ENCODE peak calls at places on chromosomes 1 and 21, in nine cellular contexts. One of them, this sample, is unnamed.

GRCh38 chr1:56797079-56797685 is 22.0 kb downstream of the FYB2 start:
- DNase-seq in esophagus squamous epithelium: no peak
- DNase-seq in astrocyte of the spinal cord: no peak
- DNase-seq in AG09309: no peak
- DNase-seq in stomach: no peak
- DNase-seq in brain microvascular endothelial cell: no peak
- DNase-seq in endodermal cell: no peak
- DNase-seq in psoas muscle: no peak
- DNase-seq in ovary: no peak
- DNase-seq in this sample: no peak

GRCh38 chr1:58718435-58718834 is 18.6 kb upstream of the MYSM1 start:
- DNase-seq in astrocyte of the spinal cord: no peak
- DNase-seq in brain microvascular endothelial cell: no peak
- DNase-seq in esophagus squamous epithelium: no peak
- DNase-seq in psoas muscle: no peak
- DNase-seq in AG09309: no peak
- DNase-seq in endodermal cell: no peak
- DNase-seq in ovary: no peak
- DNase-seq in stomach: no peak
- DNase-seq in this sample: no peak

GRCh38 chr1:61224609-61225008 is 142.2 kb downstream of the NFIA start:
- DNase-seq in endodermal cell: no peak
- DNase-seq in astrocyte of the spinal cord: no peak
- DNase-seq in ovary: no peak
- DNase-seq in brain microvascular endothelial cell: no peak
- DNase-seq in psoas muscle: no peak
- DNase-seq in esophagus squamous epithelium: no peak
- DNase-seq in stomach: no peak
- DNase-seq in AG09309: no peak
- DNase-seq in this sample: peak; percentile 52

GRCh38 chr1:207241164-207241934 is 80.1 kb upstream of the CD55 start:
- DNase-seq in esophagus squamous epithelium: no peak
- DNase-seq in ovary: no peak
- DNase-seq in psoas muscle: no peak
- DNase-seq in endodermal cell: peak; percentile 53
- DNase-seq in stomach: no peak
- DNase-seq in brain microvascular endothelial cell: no peak
- DNase-seq in AG09309: no peak
- DNase-seq in astrocyte of the spinal cord: no peak
- DNase-seq in this sample: peak; percentile 79

GRCh38 chr1:39845569-39846566 is 37.4 kb downstream of the TRIT1 start:
- DNase-seq in astrocyte of the spinal cord: peak; percentile 84
- DNase-seq in esophagus squamous epithelium: peak; percentile 58
- DNase-seq in psoas muscle: peak; percentile 73
- DNase-seq in brain microvascular endothelial cell: peak; percentile 87
- DNase-seq in AG09309: peak; percentile 43
- DNase-seq in ovary: peak; percentile 83
- DNase-seq in stomach: peak; percentile 90
- DNase-seq in endodermal cell: no peak
- DNase-seq in this sample: peak; percentile 94

GRCh38 chr1:183098349-183098748 is 75.1 kb downstream of the LAMC1 start:
- DNase-seq in esophagus squamous epithelium: no peak
- DNase-seq in ovary: no peak
- DNase-seq in stomach: no peak
- DNase-seq in astrocyte of the spinal cord: no peak
- DNase-seq in AG09309: no peak
- DNase-seq in brain microvascular endothelial cell: no peak
- DNase-seq in psoas muscle: no peak
- DNase-seq in endodermal cell: no peak
- DNase-seq in this sample: no peak

GRCh38 chr1:41588334-41588875 is 103.9 kb upstream of the EDN2 start:
- DNase-seq in ovary: no peak
- DNase-seq in AG09309: no peak
- DNase-seq in endodermal cell: peak; percentile 20
- DNase-seq in astrocyte of the spinal cord: no peak
- DNase-seq in esophagus squamous epithelium: no peak
- DNase-seq in brain microvascular endothelial cell: no peak
- DNase-seq in psoas muscle: no peak
- DNase-seq in stomach: peak; percentile 17
- DNase-seq in this sample: no peak

GRCh38 chr1:114320586-114320985 is 166.9 kb upstream of the SYT6 start:
- DNase-seq in endodermal cell: no peak
- DNase-seq in stomach: no peak
- DNase-seq in ovary: no peak
- DNase-seq in esophagus squamous epithelium: no peak
- DNase-seq in AG09309: peak; percentile 53
- DNase-seq in astrocyte of the spinal cord: peak; percentile 86
- DNase-seq in psoas muscle: no peak
- DNase-seq in brain microvascular endothelial cell: peak; percentile 83
- DNase-seq in this sample: no peak

GRCh38 chr1:2187619-2188018 is 7.0 kb downstream of the FAAP20 start:
- DNase-seq in stomach: no peak
- DNase-seq in brain microvascular endothelial cell: no peak
- DNase-seq in endodermal cell: no peak
- DNase-seq in psoas muscle: no peak
- DNase-seq in astrocyte of the spinal cord: no peak
- DNase-seq in AG09309: no peak
- DNase-seq in ovary: no peak
- DNase-seq in esophagus squamous epithelium: no peak
- DNase-seq in this sample: no peak

GRCh38 chr1:16926491-16927195 is 4.9 kb downstream of the CROCC start:
- DNase-seq in esophagus squamous epithelium: no peak
- DNase-seq in psoas muscle: no peak
- DNase-seq in ovary: no peak
- DNase-seq in AG09309: no peak
- DNase-seq in stomach: no peak
- DNase-seq in endodermal cell: peak; percentile 73
- DNase-seq in brain microvascular endothelial cell: no peak
- DNase-seq in astrocyte of the spinal cord: peak; percentile 69
- DNase-seq in this sample: no peak

GRCh38 chr1:35319988-35320713 is 51.6 kb downstream of the ZMYM4 start:
- DNase-seq in ovary: no peak
- DNase-seq in astrocyte of the spinal cord: peak; percentile 29
- DNase-seq in AG09309: no peak
- DNase-seq in esophagus squamous epithelium: no peak
- DNase-seq in brain microvascular endothelial cell: peak; percentile 9
- DNase-seq in stomach: peak; percentile 86
- DNase-seq in endodermal cell: no peak
- DNase-seq in psoas muscle: no peak
- DNase-seq in this sample: no peak

GRCh38 chr1:8089535-8090228 is 63.6 kb upstream of the ERRFI1 start:
- DNase-seq in esophagus squamous epithelium: no peak
- DNase-seq in astrocyte of the spinal cord: peak; percentile 46
- DNase-seq in psoas muscle: no peak
- DNase-seq in brain microvascular endothelial cell: no peak
- DNase-seq in endodermal cell: no peak
- DNase-seq in AG09309: no peak
- DNase-seq in ovary: no peak
- DNase-seq in stomach: no peak
- DNase-seq in this sample: no peak

GRCh38 chr1:198678301-198678836 is 39.5 kb downstream of the PTPRC start:
- DNase-seq in stomach: no peak
- DNase-seq in endodermal cell: no peak
- DNase-seq in astrocyte of the spinal cord: no peak
- DNase-seq in AG09309: no peak
- DNase-seq in esophagus squamous epithelium: no peak
- DNase-seq in psoas muscle: no peak
- DNase-seq in ovary: no peak
- DNase-seq in brain microvascular endothelial cell: no peak
- DNase-seq in this sample: no peak

GRCh38 chr21:32712641-32713040 is 15.2 kb downstream of the SYNJ1 start:
- DNase-seq in astrocyte of the spinal cord: no peak
- DNase-seq in brain microvascular endothelial cell: no peak
- DNase-seq in esophagus squamous epithelium: no peak
- DNase-seq in psoas muscle: no peak
- DNase-seq in ovary: no peak
- DNase-seq in endodermal cell: no peak
- DNase-seq in stomach: no peak
- DNase-seq in AG09309: no peak
- DNase-seq in this sample: no peak
- H3K4me3 ChIP-seq in astrocyte of the spinal cord: no peak overlapping the region
- H3K4me3 ChIP-seq in brain microvascular endothelial cell: no peak overlapping the region
- H3K4me3 ChIP-seq in esophagus squamous epithelium: no peak overlapping the region
- H3K4me3 ChIP-seq in psoas muscle: no peak overlapping the region
- H3K4me3 ChIP-seq in ovary: no peak overlapping the region
- H3K4me3 ChIP-seq in endodermal cell: no peak overlapping the region
- H3K4me3 ChIP-seq in stomach: no peak overlapping the region
- H3K4me3 ChIP-seq in AG09309: no peak overlapping the region
- H3K4me3 ChIP-seq in this sample: no peak overlapping the region

GRCh38 chr21:39444406-39445145 is 1.0 kb downstream of the LCA5L start:
- DNase-seq in endodermal cell: peak; percentile 57
- DNase-seq in astrocyte of the spinal cord: peak; percentile 34
- DNase-seq in esophagus squamous epithelium: no peak
- DNase-seq in ovary: no peak
- DNase-seq in stomach: no peak
- DNase-seq in psoas muscle: no peak
- DNase-seq in AG09309: no peak
- DNase-seq in brain microvascular endothelial cell: peak; percentile 53
- DNase-seq in this sample: peak; percentile 36

GRCh38 chr21:39451332-39452206 is at the start of gene SH3BGR:
- DNase-seq in stomach: no peak
- DNase-seq in psoas muscle: peak; percentile 70
- DNase-seq in AG09309: no peak
- DNase-seq in endodermal cell: peak; percentile 92
- DNase-seq in astrocyte of the spinal cord: no peak
- DNase-seq in esophagus squamous epithelium: no peak
- DNase-seq in ovary: no peak
- DNase-seq in brain microvascular endothelial cell: no peak
- DNase-seq in this sample: no peak

GRCh38 chr21:39441502-39442475 is 3.8 kb downstream of the LCA5L start:
- DNase-seq in psoas muscle: no peak
- DNase-seq in stomach: no peak
- DNase-seq in AG09309: no peak
- DNase-seq in ovary: no peak
- DNase-seq in esophagus squamous epithelium: no peak
- DNase-seq in endodermal cell: peak; percentile 65
- DNase-seq in astrocyte of the spinal cord: peak; percentile 51
- DNase-seq in brain microvascular endothelial cell: peak; percentile 48
- DNase-seq in this sample: peak; percentile 38

GRCh38 chr21:39447264-39447663 is 1.7 kb upstream of the LCA5L start:
- DNase-seq in ovary: no peak
- DNase-seq in endodermal cell: no peak
- DNase-seq in astrocyte of the spinal cord: no peak
- DNase-seq in esophagus squamous epithelium: no peak
- DNase-seq in stomach: no peak
- DNase-seq in psoas muscle: no peak
- DNase-seq in brain microvascular endothelial cell: no peak
- DNase-seq in AG09309: no peak
- DNase-seq in this sample: peak; percentile 47

GRCh38 chr21:39445339-39446269 is at the start of gene LCA5L:
- DNase-seq in endodermal cell: peak; percentile 97
- DNase-seq in AG09309: no peak
- DNase-seq in psoas muscle: peak; percentile 91
- DNase-seq in stomach: peak; percentile 92
- DNase-seq in astrocyte of the spinal cord: peak; percentile 87
- DNase-seq in ovary: peak; percentile 87
- DNase-seq in esophagus squamous epithelium: peak; percentile 39
- DNase-seq in brain microvascular endothelial cell: peak; percentile 81
- DNase-seq in this sample: peak; percentile 97
- TF ChIP-seq CTCF in endodermal cell: no peak
- TF ChIP-seq CTCF in AG09309: peak; percentile 29
- TF ChIP-seq CTCF in psoas muscle: no peak
- TF ChIP-seq CTCF in stomach: no peak
- TF ChIP-seq CTCF in astrocyte of the spinal cord: no peak
- TF ChIP-seq CTCF in ovary: no peak
- TF ChIP-seq CTCF in esophagus squamous epithelium: no peak
- TF ChIP-seq CTCF in brain microvascular endothelial cell: peak; percentile 35
- TF ChIP-seq CTCF in this sample: no peak

GRCh38 chr1:156709031-156709430 is 3.6 kb upstream of the CRABP2 start:
- DNase-seq in AG09309: no peak
- DNase-seq in psoas muscle: no peak
- DNase-seq in esophagus squamous epithelium: no peak
- DNase-seq in endodermal cell: no peak
- DNase-seq in ovary: no peak
- DNase-seq in brain microvascular endothelial cell: no peak
- DNase-seq in astrocyte of the spinal cord: no peak
- DNase-seq in stomach: no peak
- DNase-seq in this sample: no peak

GRCh38 chr1:156707027-156707426 is 1.6 kb upstream of the CRABP2 start:
- DNase-seq in AG09309: no peak
- DNase-seq in endodermal cell: no peak
- DNase-seq in esophagus squamous epithelium: no peak
- DNase-seq in brain microvascular endothelial cell: no peak
- DNase-seq in psoas muscle: no peak
- DNase-seq in ovary: no peak
- DNase-seq in stomach: no peak
- DNase-seq in astrocyte of the spinal cord: no peak
- DNase-seq in this sample: no peak

GRCh38 chr1:156706647-156707008 is 1.2 kb upstream of the CRABP2 start:
- DNase-seq in ovary: peak; percentile 85
- DNase-seq in stomach: no peak
- DNase-seq in astrocyte of the spinal cord: peak; percentile 40
- DNase-seq in endodermal cell: peak; percentile 90
- DNase-seq in esophagus squamous epithelium: no peak
- DNase-seq in AG09309: peak; percentile 46
- DNase-seq in psoas muscle: peak; percentile 69
- DNase-seq in brain microvascular endothelial cell: no peak
- DNase-seq in this sample: peak; percentile 78

GRCh38 chr1:156708245-156708661 is 2.9 kb upstream of the CRABP2 start:
- DNase-seq in stomach: no peak
- DNase-seq in esophagus squamous epithelium: no peak
- DNase-seq in psoas muscle: no peak
- DNase-seq in AG09309: no peak
- DNase-seq in ovary: no peak
- DNase-seq in astrocyte of the spinal cord: no peak
- DNase-seq in brain microvascular endothelial cell: no peak
- DNase-seq in endodermal cell: peak; percentile 90
- DNase-seq in this sample: no peak

GRCh38 chr1:156707486-156708244 is 2.3 kb upstream of the CRABP2 start:
- DNase-seq in psoas muscle: peak; percentile 28
- DNase-seq in astrocyte of the spinal cord: no peak
- DNase-seq in endodermal cell: no peak
- DNase-seq in stomach: no peak
- DNase-seq in esophagus squamous epithelium: no peak
- DNase-seq in AG09309: peak; percentile 42
- DNase-seq in brain microvascular endothelial cell: no peak
- DNase-seq in ovary: no peak
- DNase-seq in this sample: no peak
- H3K4me3 ChIP-seq in psoas muscle: no peak overlapping the region
- H3K4me3 ChIP-seq in astrocyte of the spinal cord: no peak overlapping the region
- H3K4me3 ChIP-seq in endodermal cell: peak overlapping the region; percentile 91
- H3K4me3 ChIP-seq in stomach: no peak overlapping the region
- H3K4me3 ChIP-seq in esophagus squamous epithelium: no peak overlapping the region
- H3K4me3 ChIP-seq in AG09309: no peak overlapping the region
- H3K4me3 ChIP-seq in brain microvascular endothelial cell: no peak overlapping the region
- H3K4me3 ChIP-seq in ovary: no peak overlapping the region
- H3K4me3 ChIP-seq in this sample: no peak overlapping the region

GRCh38 chr1:87880098-87880746 is 551.5 kb downstream of the LMO4 start:
- DNase-seq in esophagus squamous epithelium: no peak
- DNase-seq in AG09309: no peak
- DNase-seq in endodermal cell: no peak
- DNase-seq in psoas muscle: no peak
- DNase-seq in stomach: no peak
- DNase-seq in brain microvascular endothelial cell: no peak
- DNase-seq in ovary: no peak
- DNase-seq in astrocyte of the spinal cord: no peak
- DNase-seq in this sample: no peak
- TF ChIP-seq CTCF in esophagus squamous epithelium: no peak
- TF ChIP-seq CTCF in AG09309: no peak
- TF ChIP-seq CTCF in endodermal cell: no peak
- TF ChIP-seq CTCF in psoas muscle: no peak
- TF ChIP-seq CTCF in stomach: no peak
- TF ChIP-seq CTCF in brain microvascular endothelial cell: no peak
- TF ChIP-seq CTCF in ovary: no peak
- TF ChIP-seq CTCF in astrocyte of the spinal cord: no peak
- TF ChIP-seq CTCF in this sample: no peak

GRCh38 chr1:152348447-152348846 is 11.4 kb downstream of the FLG2 start:
- DNase-seq in stomach: no peak
- DNase-seq in endodermal cell: no peak
- DNase-seq in brain microvascular endothelial cell: no peak
- DNase-seq in esophagus squamous epithelium: no peak
- DNase-seq in ovary: no peak
- DNase-seq in astrocyte of the spinal cord: no peak
- DNase-seq in psoas muscle: no peak
- DNase-seq in AG09309: no peak
- DNase-seq in this sample: no peak
- H3K4me3 ChIP-seq in stomach: no peak overlapping the region
- H3K4me3 ChIP-seq in endodermal cell: no peak overlapping the region
- H3K4me3 ChIP-seq in brain microvascular endothelial cell: no peak overlapping the region
- H3K4me3 ChIP-seq in esophagus squamous epithelium: no peak overlapping the region
- H3K4me3 ChIP-seq in ovary: no peak overlapping the region
- H3K4me3 ChIP-seq in astrocyte of the spinal cord: no peak overlapping the region
- H3K4me3 ChIP-seq in psoas muscle: no peak overlapping the region
- H3K4me3 ChIP-seq in AG09309: no peak overlapping the region
- H3K4me3 ChIP-seq in this sample: no peak overlapping the region

This sample was measured in adrenal gland.